ENCODE peak calls at places on chromosomes 12 and 14, in nine cellular contexts. One of them, this sample, is unnamed.

GRCh38 chr14:58607571-58608317 is 30.0 kb upstream of the DACT1 start:
- DNase-seq in lower leg skin: no peak
- DNase-seq in transverse colon: no peak
- DNase-seq in uterus: no peak
- DNase-seq in breast epithelium: no peak
- DNase-seq in HCT116: no peak
- DNase-seq in A549: no peak
- DNase-seq in right lobe of liver: no peak
- DNase-seq in gastrocnemius medialis: no peak
- DNase-seq in this sample: no peak

GRCh38 chr14:65302571-65303184 is 109.9 kb upstream of the FUT8 start:
- DNase-seq in breast epithelium: no peak
- DNase-seq in lower leg skin: no peak
- DNase-seq in uterus: no peak
- DNase-seq in A549: no peak
- DNase-seq in gastrocnemius medialis: no peak
- DNase-seq in transverse colon: peak; percentile 46
- DNase-seq in right lobe of liver: no peak
- DNase-seq in HCT116: no peak
- DNase-seq in this sample: no peak

GRCh38 chr12:45725631-45726593 is 3.6 kb upstream of the ARID2 start:
- DNase-seq in right lobe of liver: no peak
- DNase-seq in breast epithelium: no peak
- DNase-seq in uterus: no peak
- DNase-seq in lower leg skin: no peak
- DNase-seq in gastrocnemius medialis: no peak
- DNase-seq in HCT116: no peak
- DNase-seq in A549: peak; percentile 53
- DNase-seq in transverse colon: peak; percentile 17
- DNase-seq in this sample: peak; percentile 22

GRCh38 chr12:133165776-133166175 is 15.5 kb upstream of the ZNF268 start:
- DNase-seq in lower leg skin: no peak
- DNase-seq in uterus: no peak
- DNase-seq in gastrocnemius medialis: no peak
- DNase-seq in HCT116: no peak
- DNase-seq in A549: no peak
- DNase-seq in breast epithelium: no peak
- DNase-seq in transverse colon: no peak
- DNase-seq in right lobe of liver: no peak
- DNase-seq in this sample: peak; percentile 6

GRCh38 chr14:22184157-22185025 is 404.6 kb downstream of the DAD1 start:
- DNase-seq in right lobe of liver: no peak
- DNase-seq in transverse colon: no peak
- DNase-seq in uterus: no peak
- DNase-seq in lower leg skin: no peak
- DNase-seq in gastrocnemius medialis: no peak
- DNase-seq in HCT116: no peak
- DNase-seq in breast epithelium: no peak
- DNase-seq in A549: no peak
- DNase-seq in this sample: no peak

GRCh38 chr12:561908-562593 is 101.2 kb downstream of the NINJ2 start:
- DNase-seq in lower leg skin: no peak
- DNase-seq in A549: no peak
- DNase-seq in uterus: no peak
- DNase-seq in right lobe of liver: no peak
- DNase-seq in HCT116: no peak
- DNase-seq in gastrocnemius medialis: peak; percentile 55
- DNase-seq in transverse colon: no peak
- DNase-seq in breast epithelium: no peak
- DNase-seq in this sample: no peak

GRCh38 chr12:55743967-55744931 is 1.3 kb downstream of the GDF11 start:
- DNase-seq in right lobe of liver: no peak
- DNase-seq in breast epithelium: peak; percentile 50
- DNase-seq in A549: no peak
- DNase-seq in uterus: no peak
- DNase-seq in transverse colon: no peak
- DNase-seq in gastrocnemius medialis: no peak
- DNase-seq in lower leg skin: no peak
- DNase-seq in HCT116: no peak
- DNase-seq in this sample: no peak

GRCh38 chr14:59969319-59969718 is 49.4 kb downstream of the LRRC9 start:
- DNase-seq in lower leg skin: no peak
- DNase-seq in gastrocnemius medialis: no peak
- DNase-seq in A549: peak; percentile 42
- DNase-seq in uterus: no peak
- DNase-seq in right lobe of liver: no peak
- DNase-seq in breast epithelium: no peak
- DNase-seq in transverse colon: no peak
- DNase-seq in HCT116: no peak
- DNase-seq in this sample: no peak

GRCh38 chr14:90256354-90257131 is at the start of gene PSMC1:
- DNase-seq in HCT116: peak; percentile 91
- DNase-seq in uterus: peak; percentile 89
- DNase-seq in A549: peak; percentile 96
- DNase-seq in right lobe of liver: peak; percentile 94
- DNase-seq in transverse colon: peak; percentile 93
- DNase-seq in lower leg skin: peak; percentile 98
- DNase-seq in gastrocnemius medialis: peak; percentile 92
- DNase-seq in breast epithelium: peak; percentile 82
- DNase-seq in this sample: peak; percentile 98
- TF ChIP-seq POLR2A in HCT116: peak; percentile 55
- TF ChIP-seq POLR2A in uterus: no peak
- TF ChIP-seq POLR2A in A549: peak; percentile 69
- TF ChIP-seq POLR2A in right lobe of liver: peak; percentile 55
- TF ChIP-seq POLR2A in transverse colon: peak; percentile 64
- TF ChIP-seq POLR2A in lower leg skin: no peak
- TF ChIP-seq POLR2A in gastrocnemius medialis: peak; percentile 80
- TF ChIP-seq POLR2A in breast epithelium: no peak
- TF ChIP-seq POLR2A in this sample: peak; percentile 84

GRCh38 chr12:127165567-127166392 is 1101.2 kb upstream of the TMEM132C start:
- DNase-seq in lower leg skin: peak; percentile 92
- DNase-seq in HCT116: peak; percentile 52
- DNase-seq in uterus: peak; percentile 53
- DNase-seq in right lobe of liver: peak; percentile 92
- DNase-seq in gastrocnemius medialis: peak; percentile 61
- DNase-seq in transverse colon: peak; percentile 88
- DNase-seq in A549: peak; percentile 93
- DNase-seq in breast epithelium: peak; percentile 74
- DNase-seq in this sample: peak; percentile 81
- TF ChIP-seq POLR2A in lower leg skin: no peak
- TF ChIP-seq POLR2A in HCT116: no peak
- TF ChIP-seq POLR2A in uterus: no peak
- TF ChIP-seq POLR2A in right lobe of liver: no peak
- TF ChIP-seq POLR2A in gastrocnemius medialis: no peak
- TF ChIP-seq POLR2A in transverse colon: no peak
- TF ChIP-seq POLR2A in A549: peak; percentile 55
- TF ChIP-seq POLR2A in breast epithelium: no peak
- TF ChIP-seq POLR2A in this sample: peak; percentile 15

GRCh38 chr12:105079011-105079570 is 5.2 kb downstream of the ALDH1L2 start:
- DNase-seq in A549: no peak
- DNase-seq in transverse colon: no peak
- DNase-seq in lower leg skin: no peak
- DNase-seq in HCT116: no peak
- DNase-seq in breast epithelium: no peak
- DNase-seq in gastrocnemius medialis: no peak
- DNase-seq in right lobe of liver: no peak
- DNase-seq in uterus: no peak
- DNase-seq in this sample: no peak

GRCh38 chr12:105076913-105077312 is 7.3 kb downstream of the ALDH1L2 start:
- DNase-seq in transverse colon: no peak
- DNase-seq in gastrocnemius medialis: no peak
- DNase-seq in right lobe of liver: no peak
- DNase-seq in lower leg skin: no peak
- DNase-seq in uterus: no peak
- DNase-seq in A549: no peak
- DNase-seq in HCT116: no peak
- DNase-seq in breast epithelium: no peak
- DNase-seq in this sample: no peak

GRCh38 chr12:105072888-105073488 is 11.3 kb downstream of the ALDH1L2 start:
- DNase-seq in breast epithelium: no peak
- DNase-seq in transverse colon: no peak
- DNase-seq in HCT116: no peak
- DNase-seq in uterus: no peak
- DNase-seq in gastrocnemius medialis: no peak
- DNase-seq in A549: no peak
- DNase-seq in lower leg skin: no peak
- DNase-seq in right lobe of liver: no peak
- DNase-seq in this sample: no peak

GRCh38 chr12:105077435-105077834 is 6.8 kb downstream of the ALDH1L2 start:
- DNase-seq in breast epithelium: no peak
- DNase-seq in uterus: no peak
- DNase-seq in transverse colon: no peak
- DNase-seq in right lobe of liver: no peak
- DNase-seq in lower leg skin: no peak
- DNase-seq in A549: no peak
- DNase-seq in HCT116: no peak
- DNase-seq in gastrocnemius medialis: no peak
- DNase-seq in this sample: no peak

DNA sequence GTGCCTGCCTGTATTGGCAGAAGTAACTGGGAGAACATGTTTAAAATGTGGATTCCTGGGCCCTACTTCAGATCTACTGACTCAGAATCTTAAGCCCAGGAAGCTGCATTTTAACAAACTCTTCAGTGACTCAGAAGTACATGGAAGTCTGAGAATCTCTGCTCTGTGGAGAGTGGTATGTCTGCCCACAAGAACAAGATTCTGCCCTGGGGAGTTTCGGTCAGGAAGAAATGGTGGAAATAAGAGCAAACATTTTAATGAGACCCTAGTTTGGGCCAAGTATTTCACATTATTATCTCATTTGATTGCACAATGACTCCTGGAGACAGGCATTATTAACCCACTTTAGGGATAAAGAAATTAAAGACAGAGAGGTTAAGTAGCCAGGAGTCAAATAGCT is 8.2 kb downstream of the ALDH1L2 start:
- DNase-seq in uterus: no peak
- DNase-seq in transverse colon: no peak
- DNase-seq in lower leg skin: no peak
- DNase-seq in HCT116: no peak
- DNase-seq in A549: no peak
- DNase-seq in breast epithelium: no peak
- DNase-seq in right lobe of liver: no peak
- DNase-seq in gastrocnemius medialis: no peak
- DNase-seq in this sample: no peak
- TF ChIP-seq POLR2A in uterus: no peak
- TF ChIP-seq POLR2A in transverse colon: no peak
- TF ChIP-seq POLR2A in lower leg skin: no peak
- TF ChIP-seq POLR2A in HCT116: no peak
- TF ChIP-seq POLR2A in A549: no peak
- TF ChIP-seq POLR2A in breast epithelium: no peak
- TF ChIP-seq POLR2A in right lobe of liver: no peak
- TF ChIP-seq POLR2A in gastrocnemius medialis: no peak
- TF ChIP-seq POLR2A in this sample: no peak

DNA sequence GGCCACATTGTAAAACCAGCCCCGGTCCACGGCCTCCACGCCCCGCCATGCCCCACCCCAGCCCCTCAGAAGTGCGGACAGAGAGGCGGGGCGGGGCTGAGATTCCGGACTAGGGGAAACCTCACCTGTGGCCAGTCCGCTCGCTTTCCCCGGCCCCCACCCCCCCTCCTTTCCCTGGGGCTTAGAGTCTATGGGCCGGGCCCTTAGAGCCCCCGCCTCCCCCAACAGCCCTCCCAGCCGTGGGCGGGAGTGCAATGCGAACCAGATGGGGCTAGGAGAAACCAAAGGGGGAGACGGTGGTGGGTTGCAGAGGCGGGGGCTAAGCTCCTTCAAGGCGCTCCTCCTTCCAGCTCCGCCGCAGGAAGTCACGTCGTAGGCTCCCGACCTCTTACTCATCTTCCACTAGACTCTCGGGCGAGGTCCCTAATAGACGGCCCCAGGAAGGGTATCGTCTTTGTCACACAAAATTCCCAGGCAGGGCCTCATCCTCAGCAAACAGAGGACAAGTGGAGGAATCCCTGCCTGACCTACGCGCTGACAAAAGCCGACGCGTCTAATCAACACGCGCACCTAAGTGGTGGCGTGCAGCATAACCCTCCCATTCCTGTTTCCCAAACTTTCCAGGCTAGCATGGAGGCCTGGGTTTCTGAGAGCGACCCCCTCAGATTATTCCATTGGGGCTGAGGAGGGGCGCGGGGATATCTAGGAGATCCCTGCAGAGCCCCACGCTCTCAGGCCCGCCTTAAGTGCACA is 1.0 kb upstream of the NAB2 start:
- DNase-seq in A549: peak; percentile 94
- DNase-seq in gastrocnemius medialis: peak; percentile 81
- DNase-seq in lower leg skin: peak; percentile 97
- DNase-seq in HCT116: peak; percentile 85
- DNase-seq in right lobe of liver: peak; percentile 87
- DNase-seq in uterus: peak; percentile 97
- DNase-seq in transverse colon: peak; percentile 88
- DNase-seq in breast epithelium: peak; percentile 87
- DNase-seq in this sample: peak; percentile 62
- TF ChIP-seq POLR2A in A549: peak; percentile 39
- TF ChIP-seq POLR2A in gastrocnemius medialis: no peak
- TF ChIP-seq POLR2A in lower leg skin: no peak
- TF ChIP-seq POLR2A in HCT116: peak; percentile 28
- TF ChIP-seq POLR2A in right lobe of liver: no peak
- TF ChIP-seq POLR2A in uterus: peak; percentile 27
- TF ChIP-seq POLR2A in transverse colon: peak; percentile 46
- TF ChIP-seq POLR2A in breast epithelium: no peak
- TF ChIP-seq POLR2A in this sample: peak; percentile 29

DNA sequence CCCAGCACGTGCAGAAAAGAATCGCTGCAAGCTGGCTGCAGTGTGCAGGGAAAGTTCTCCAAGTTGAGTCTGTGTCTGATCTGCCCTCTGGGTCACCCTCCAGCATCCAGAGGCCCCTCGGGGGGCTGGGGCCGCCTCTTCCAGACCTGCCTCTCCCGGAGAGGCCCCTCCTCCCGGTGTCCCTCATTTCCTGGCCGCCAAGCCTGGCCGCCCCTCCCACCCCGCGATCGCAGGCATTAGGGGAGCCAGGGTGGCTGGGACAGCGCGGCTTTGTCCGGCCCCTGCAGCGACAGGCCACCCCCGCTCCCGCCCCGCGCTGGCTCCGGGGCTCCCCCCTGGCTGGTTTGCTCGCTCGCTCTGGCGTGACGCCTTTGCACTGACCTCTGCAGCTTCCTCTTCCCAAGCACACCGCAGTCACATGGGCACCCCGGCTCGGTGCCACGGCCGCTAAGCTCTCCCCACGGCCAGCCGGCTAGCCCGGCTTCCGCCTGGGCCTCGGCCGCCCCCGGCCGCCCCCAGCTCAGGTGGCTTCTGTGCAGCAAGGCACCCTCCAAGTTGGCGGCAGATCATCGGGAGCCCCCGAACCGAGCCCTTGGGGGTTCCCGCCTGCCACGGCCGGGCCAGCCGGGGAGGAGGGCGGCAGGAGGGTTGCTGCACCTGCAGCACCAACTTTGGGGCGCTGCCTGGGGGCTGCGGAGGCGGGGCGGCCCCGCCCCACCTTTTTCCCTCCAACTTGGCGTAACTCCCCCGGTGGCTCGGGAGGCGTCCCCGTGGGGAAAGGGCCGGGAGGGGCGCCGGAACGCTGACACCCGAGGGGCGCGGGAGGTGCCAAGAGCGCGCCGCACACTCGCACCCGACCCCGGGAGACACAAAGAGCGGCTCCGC is 43.7 kb downstream of the KDM2B start:
- DNase-seq in right lobe of liver: peak; percentile 98
- DNase-seq in breast epithelium: peak; percentile 83
- DNase-seq in uterus: peak; percentile 78
- DNase-seq in A549: peak; percentile 76
- DNase-seq in transverse colon: peak; percentile 88
- DNase-seq in HCT116: no peak
- DNase-seq in gastrocnemius medialis: peak; percentile 91
- DNase-seq in lower leg skin: peak; percentile 96
- DNase-seq in this sample: peak; percentile 76
- TF ChIP-seq POLR2A in right lobe of liver: peak; percentile 87
- TF ChIP-seq POLR2A in breast epithelium: no peak
- TF ChIP-seq POLR2A in uterus: peak; percentile 58
- TF ChIP-seq POLR2A in A549: peak; percentile 64
- TF ChIP-seq POLR2A in transverse colon: peak; percentile 73
- TF ChIP-seq POLR2A in HCT116: peak; percentile 5
- TF ChIP-seq POLR2A in gastrocnemius medialis: peak; percentile 75
- TF ChIP-seq POLR2A in lower leg skin: no peak
- TF ChIP-seq POLR2A in this sample: no peak

This sample was measured in H54.